ENCODE peak calls at places on chromosomes 16 and 17, in five cellular contexts. A is AG10803, O is upper lobe of right lung, X is heart left ventricle, B is WERI-Rb-1. M is an unnamed sample.
A peak's percentile ranks its signal among the peaks of the same experiment; 100 is the strongest.

GRCh38 chr17:47650525-47651522 is 1.1 kb downstream of the KPNB1 start:
- DNase-seq in A (peak; percentile 97), O (peak; percentile 98), X (peak; percentile 98), B (peak; percentile 99), M (peak; percentile 95)

GRCh38 chr16:10576390-10577304 is 3.8 kb downstream of the EMP2 start:
- DNase-seq in A (no peak), O (no peak), X (no peak), B (no peak), M (no peak)

GRCh38 chr17:50057521-50057991 is 1.6 kb downstream of the ITGA3 start:
- DNase-seq in A (no peak), O (no peak), X (no peak), B (no peak), M (peak; percentile 66)

GRCh38 chr16:88382491-88383400 is at the start of gene ZNF469:
- DNase-seq in A (peak; percentile 52), O (peak; percentile 64), X (peak; percentile 66), B (no peak), M (peak; percentile 62)

GRCh38 chr17:65121916-65122821 is 15.0 kb upstream of the RGS9 start:
- DNase-seq in A (no peak), O (no peak), X (no peak), B (no peak), M (no peak)

GRCh38 chr17:82408288-82408937 is 9.7 kb upstream of the HEXD start:
- DNase-seq in A (no peak), O (no peak), X (no peak), B (no peak), M (no peak)

GRCh38 chr17:34709108-34709779 is 129.9 kb downstream of the TMEM132E start:
- DNase-seq in A (no peak), O (no peak), X (no peak), B (no peak), M (no peak)

GRCh38 chr17:56319531-56319930 is 166.3 kb downstream of the ANKFN1 start:
- DNase-seq in A (peak; percentile 70), O (no peak), X (no peak), B (no peak), M (no peak)

GRCh38 chr17:39064374-39064773 is 87.1 kb downstream of the PLXDC1 start:
- DNase-seq in A (peak; percentile 82), O (peak; percentile 2), X (no peak), B (no peak), M (no peak)

GRCh38 chr17:9004132-9004960 is 17.0 kb upstream of the NTN1 start:
- DNase-seq in A (no peak), O (no peak), X (no peak), B (peak; percentile 65), M (no peak)

GRCh38 chr17:9004961-9005285 is 16.4 kb upstream of the NTN1 start:
- DNase-seq in A (no peak), O (no peak), X (no peak), B (no peak), M (no peak)

GRCh38 chr17:9002610-9003354 is 18.5 kb upstream of the NTN1 start:
- DNase-seq in A (no peak), O (no peak), X (peak; percentile 68), B (peak; percentile 68), M (no peak)

GRCh38 chr17:9002236-9002609 is 19.1 kb upstream of the NTN1 start:
- DNase-seq in A (no peak), O (no peak), X (no peak), B (no peak), M (no peak)

DNA sequence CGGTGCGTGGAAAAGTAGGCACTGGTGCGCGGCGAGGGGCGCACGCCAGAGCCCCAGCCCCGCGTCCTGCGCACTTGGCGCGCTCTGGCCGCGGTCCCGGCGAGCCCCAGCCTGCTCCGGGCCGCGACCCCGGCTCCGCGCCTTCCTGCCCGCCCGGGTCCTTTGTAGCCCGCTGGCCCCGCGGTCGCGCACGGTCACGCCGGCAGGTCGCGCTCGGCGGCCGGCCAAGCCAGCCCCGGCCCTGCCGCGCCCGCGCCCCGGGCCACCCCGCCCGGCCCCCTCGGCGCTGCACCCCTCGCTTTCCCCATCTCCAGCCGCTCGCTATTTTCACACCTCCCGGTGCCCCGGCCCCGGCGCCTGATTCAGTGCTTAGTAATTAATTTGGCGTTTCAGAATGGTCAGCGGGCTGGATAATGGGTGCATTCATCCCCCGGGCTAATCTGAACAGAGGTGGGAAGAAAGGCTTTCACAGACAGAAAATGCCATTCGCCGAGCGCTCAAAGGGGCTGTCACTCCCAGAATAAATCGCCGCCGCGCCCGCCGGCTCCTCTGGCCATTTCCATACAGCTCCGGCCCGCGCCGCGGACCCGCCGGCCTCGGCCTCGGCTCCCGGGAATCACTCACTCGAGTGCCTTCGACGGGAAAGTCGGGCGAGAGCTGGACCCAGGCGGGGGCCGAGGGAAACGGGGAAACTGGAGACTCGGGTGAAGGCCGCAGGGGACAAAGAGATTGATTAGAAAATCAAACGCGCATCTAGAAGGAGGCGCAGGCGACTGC is 17.8 kb upstream of the NTN1 start:
- DNase-seq in A (no peak), O (no peak), X (no peak), B (peak; percentile 41), M (no peak)
- H3K4me3 ChIP-seq in A (no peak overlapping the region), O (peak overlapping the region; percentile 40), X (peak overlapping the region; percentile 58), B (peak overlapping the region; percentile 40), M (peak overlapping the region; percentile 36)

GRCh38 chr16:1917665-1918111 is 527 bp downstream of the HS3ST6 start:
- DNase-seq in A (no peak), O (peak; percentile 57), X (no peak), B (no peak), M (no peak)
- H3K4me3 ChIP-seq in A (no peak overlapping the region), O (no peak overlapping the region), X (no peak overlapping the region), B (peak overlapping the region; percentile 19), M (no peak overlapping the region)

GRCh38 chr16:21233045-21233520 is 416 bp upstream of the ANKS4B start:
- DNase-seq in A (no peak), O (no peak), X (no peak), B (no peak), M (no peak)
- H3K4me3 ChIP-seq in A (no peak overlapping the region), O (no peak overlapping the region), X (no peak overlapping the region), B (no peak overlapping the region), M (no peak overlapping the region)

GRCh38 chr16:693766-694165 is 3.6 kb upstream of the WDR24 start:
- DNase-seq in A (no peak), O (no peak), X (no peak), B (no peak), M (no peak)

GRCh38 chr16:693364-693763 is 3.2 kb upstream of the WDR24 start:
- DNase-seq in A (no peak), O (no peak), X (no peak), B (no peak), M (no peak)

GRCh38 chr16:694187-694862 is 4.1 kb upstream of the WDR24 start:
- DNase-seq in A (no peak), O (no peak), X (no peak), B (no peak), M (no peak)

GRCh38 chr16:694863-695354 is 4.7 kb upstream of the WDR24 start:
- DNase-seq in A (no peak), O (no peak), X (no peak), B (no peak), M (no peak)

GRCh38 chr16:695355-696089 is 5.3 kb upstream of the WDR24 start:
- DNase-seq in A (no peak), O (no peak), X (no peak), B (no peak), M (no peak)
- H3K4me3 ChIP-seq in A (no peak overlapping the region), O (peak overlapping the region; percentile 45), X (peak overlapping the region; percentile 12), B (no peak overlapping the region), M (no peak overlapping the region)

DNA sequence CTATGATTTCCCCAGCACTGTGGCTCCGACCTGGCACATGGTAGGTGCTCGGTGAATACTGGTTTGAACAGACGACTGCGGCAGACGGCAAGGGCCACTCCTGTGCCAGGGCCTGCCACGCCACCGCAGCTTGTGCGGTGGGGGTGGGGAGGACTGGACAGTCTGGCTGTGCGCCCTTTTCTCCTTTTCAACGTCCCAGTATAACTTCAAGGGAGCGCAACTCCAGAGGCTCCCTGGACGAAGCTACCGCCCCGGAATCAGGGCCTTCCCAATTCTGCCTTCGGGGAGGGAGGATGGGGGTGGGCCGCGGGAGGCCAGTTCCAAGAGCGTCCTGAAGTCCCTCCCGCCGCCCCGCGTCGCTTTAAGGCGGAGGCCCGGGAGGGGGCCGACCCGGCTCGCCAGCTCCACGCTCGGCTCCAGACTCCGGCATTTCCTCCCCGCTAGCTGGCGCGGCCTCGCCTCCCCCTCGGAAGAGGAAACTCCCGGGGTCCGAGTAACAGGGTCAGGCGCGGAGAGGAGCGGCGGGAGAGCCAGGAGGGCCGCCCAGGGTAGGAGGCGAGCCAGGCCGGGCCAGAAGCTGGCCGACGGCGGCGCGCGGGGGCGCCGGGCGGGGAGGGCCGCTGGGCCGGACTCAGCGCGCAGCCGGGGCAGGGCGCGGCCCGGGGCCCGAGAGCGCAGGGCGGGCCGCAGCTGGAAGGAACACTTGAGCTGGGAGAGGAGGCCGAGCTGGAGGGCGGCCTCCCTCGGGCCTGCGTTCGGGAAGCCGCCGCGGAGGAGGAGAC is at the start of gene ITPRIPL2:
- DNase-seq in A (peak; percentile 94), O (peak; percentile 96), X (peak; percentile 96), B (peak; percentile 60), M (peak; percentile 83)
- H3K4me3 ChIP-seq in A (peak within 1 kb of the TSS; percentile 75), O (peak within 1 kb of the TSS; percentile 85), X (peak within 1 kb of the TSS; percentile 94), B (peak within 1 kb of the TSS; percentile 41), M (peak within 1 kb of the TSS; percentile 65)

GRCh38 chr17:53004902-53005301 is 817.8 kb upstream of the KIF2B start:
- DNase-seq in A (no peak), O (no peak), X (no peak), B (no peak), M (no peak)

DNA sequence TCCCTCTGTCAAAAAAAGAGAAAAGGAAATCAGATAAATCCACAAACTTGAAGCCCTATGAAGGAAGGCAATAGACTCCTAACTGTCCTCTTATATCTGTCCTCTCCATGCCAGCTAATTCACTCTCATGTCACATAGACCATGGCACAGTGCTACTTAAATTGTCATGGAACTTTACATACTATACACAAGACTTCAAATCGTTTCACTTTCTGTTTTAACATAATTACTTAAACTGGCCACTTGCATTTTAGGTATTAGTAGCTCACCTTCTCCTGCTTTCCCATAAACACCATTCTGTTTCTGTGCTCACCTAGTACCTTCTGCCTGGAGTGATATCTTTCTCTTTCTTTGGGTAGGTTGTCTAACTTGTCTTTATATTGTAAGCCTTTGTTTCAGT is 816.7 kb upstream of the KIF2B start:
- DNase-seq in A (no peak), O (no peak), X (no peak), B (no peak), M (no peak)
- H3K4me3 ChIP-seq in A (no peak overlapping the region), O (no peak overlapping the region), X (no peak overlapping the region), B (no peak overlapping the region), M (no peak overlapping the region)

DNA sequence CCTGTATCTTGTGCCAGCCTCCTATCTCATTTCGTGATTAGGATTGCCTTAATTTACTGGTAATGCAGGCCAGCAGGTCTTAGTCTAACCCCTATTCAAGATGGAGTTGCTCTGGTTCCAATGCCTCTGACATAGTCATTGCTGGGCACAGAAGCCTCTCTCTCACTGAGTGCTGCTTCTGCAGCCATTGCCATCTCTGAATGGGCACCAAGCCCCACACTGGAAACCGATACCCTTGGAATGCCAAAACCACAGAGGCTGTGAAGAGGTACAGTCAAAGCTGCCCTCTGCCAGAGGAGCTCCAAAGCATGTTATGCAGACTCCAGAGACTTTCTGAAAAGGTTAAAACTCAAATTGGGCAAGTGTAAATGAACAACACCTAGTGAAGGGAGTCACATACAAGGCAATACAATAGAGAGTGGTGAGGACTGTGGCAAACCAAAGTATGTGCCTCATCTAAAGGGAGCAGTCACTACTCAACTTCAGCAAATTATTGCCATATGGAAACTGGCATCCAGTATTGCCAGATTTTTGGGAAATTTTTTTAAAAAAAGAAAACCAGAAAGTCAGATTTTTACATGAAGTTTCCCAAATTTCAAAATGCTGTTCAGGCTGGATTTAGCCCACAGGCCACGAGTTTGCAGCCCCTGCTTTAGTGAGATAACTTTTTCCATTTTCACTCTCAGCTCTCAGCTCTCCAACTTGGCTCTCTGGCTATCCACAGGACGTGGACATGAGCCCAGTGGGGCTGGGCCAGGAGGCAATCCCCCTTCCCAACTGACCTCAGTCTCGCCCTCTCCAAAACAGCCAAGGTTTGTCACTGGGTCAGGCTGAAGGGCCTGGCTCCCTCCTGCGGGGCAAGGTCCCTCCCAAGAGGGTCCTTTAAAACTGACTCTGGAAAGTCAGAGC is 2.1 kb upstream of the MMP2 start:
- DNase-seq in A (peak; percentile 69), O (no peak), X (no peak), B (no peak), M (peak; percentile 70)
- H3K4me3 ChIP-seq in A (no peak overlapping the region), O (no peak overlapping the region), X (no peak overlapping the region), B (no peak overlapping the region), M (no peak overlapping the region)

M was measured in ovary.